ENCODE peak calls at places on chromosomes 13 and 19, in six cellular contexts. C, H, Y, O, N and I are unnamed samples.

GRCh38 chr13:19587635-19588300 is 26.4 kb upstream of the TPTE2 start:
- DNase-seq in C (peak), H (no peak), Y (peak), O (peak), N (no peak), I (peak)

GRCh38 chr19:13699786-13700185 is 64.5 kb upstream of the MRI1 start:
- DNase-seq in C (no peak), H (no peak), Y (no peak), O (peak), N (no peak), I (no peak)

GRCh38 chr19:17834350-17835181 is 13.2 kb downstream of the JAK3 start:
- DNase-seq in C (no peak), H (peak), Y (no peak), O (no peak), N (no peak), I (no peak)

GRCh38 chr13:100519626-100520025 is 69.0 kb downstream of the GGACT start:
- DNase-seq in C (no peak), H (no peak), Y (no peak), O (peak), N (no peak), I (no peak)

GRCh38 chr13:95573226-95573625 is 20.7 kb downstream of the CLDN10 start:
- DNase-seq in C (no peak), H (no peak), Y (no peak), O (no peak), N (no peak), I (no peak)

GRCh38 chr19:4861147-4861546 is 6.3 kb downstream of the PLIN3 start:
- DNase-seq in C (no peak), H (no peak), Y (no peak), O (peak), N (no peak), I (no peak)

GRCh38 chr13:100521912-100522490 is 66.6 kb downstream of the GGACT start:
- DNase-seq in C (no peak), H (no peak), Y (no peak), O (peak), N (no peak), I (no peak)

GRCh38 chr19:44710483-44710882 is 11.5 kb downstream of the CEACAM16 start:
- DNase-seq in C (no peak), H (no peak), Y (no peak), O (no peak), N (no peak), I (no peak)

GRCh38 chr19:45164577-45165335 is 4.0 kb upstream of the NKPD1 start:
- DNase-seq in C (no peak), H (no peak), Y (peak), O (peak), N (peak), I (peak)

GRCh38 chr13:112117258-112117954 is 50.5 kb downstream of the SOX1 start:
- DNase-seq in C (no peak), H (no peak), Y (no peak), O (no peak), N (no peak), I (no peak)